ENCODE peak calls at places on chromosome 6, in six cellular contexts. Z is NCI-H226; K is activated CD4-positive, alpha-beta T cell treated with anti-CD3 and anti-CD28 coated beads, Interleukin-2, amount 10 ng/mL, durations not matched to agents 7 days and 5 days; A is activated naive CD4-positive, alpha-beta T cell treated with anti-CD3 and anti-CD28 coated beads for 36 hours; F is psoas muscle; C is NCI-H2081. G is an unnamed sample.

GRCh38 chr6:170230520-170231390 is 60.1 kb downstream of the DLL1 start:
- DNase-seq in Z (no peak), K (no peak), A (no peak), F (no peak), C (no peak), G (no peak)

GRCh38 chr6:107704377-107705013 is 119.6 kb downstream of the SCML4 start:
- DNase-seq in Z (no peak), K (peak), A (no peak), F (no peak), C (peak), G (no peak)

GRCh38 chr6:164095056-164095455 is 680.5 kb downstream of the QKI start:
- DNase-seq in Z (no peak), K (no peak), A (no peak), F (no peak), C (no peak), G (no peak)

GRCh38 chr6:15017251-15017650 is 228.6 kb upstream of the JARID2 start:
- DNase-seq in Z (no peak), K (peak), A (peak), F (peak), C (no peak), G (no peak)

GRCh38 chr6:133503330-133503729 is 262.2 kb downstream of the EYA4 start:
- DNase-seq in Z (no peak), K (no peak), A (no peak), F (no peak), C (no peak), G (no peak)

GRCh38 chr6:20203561-20204528 is 8.4 kb downstream of the MBOAT1 start:
- DNase-seq in Z (no peak), K (no peak), A (no peak), F (no peak), C (no peak), G (no peak)

GRCh38 chr6:161922631-161923119 is 648.8 kb upstream of the AGPAT4 start:
- DNase-seq in Z (no peak), K (peak), A (peak), F (peak), C (peak), G (no peak)

GRCh38 chr6:39140556-39141191 is 25.7 kb upstream of the SAYSD1 start:
- DNase-seq in Z (no peak), K (no peak), A (no peak), F (no peak), C (no peak), G (no peak)

GRCh38 chr6:28725890-28726348 is 197.9 kb downstream of the TRIM27 start:
- DNase-seq in Z (peak), K (no peak), A (no peak), F (no peak), C (no peak), G (no peak)

GRCh38 chr6:137231156-137231555 is 12.0 kb upstream of the IFNGR1 start:
- DNase-seq in Z (no peak), K (no peak), A (no peak), F (no peak), C (no peak), G (no peak)